ENCODE peak calls at places on chromosomes 5 and 9, in four cellular contexts. O, X, C and D are unnamed samples.

GRCh38 chr5:135551593-135552447 is 16.1 kb upstream of the NEUROG1 start:
- DNase-seq in C (peak), O (peak), X (peak), D (peak)

GRCh38 chr5:133381571-133382365 is 230.6 kb downstream of the FSTL4 start:
- DNase-seq in C (no peak), O (no peak), X (no peak), D (no peak)

GRCh38 chr9:123369296-123369695 is 13.3 kb downstream of the CRB2 start:
- DNase-seq in X (no peak), O (no peak), C (no peak), D (no peak)

GRCh38 chr5:86917117-86917579 is 299.4 kb downstream of the COX7C start:
- DNase-seq in O (no peak), C (no peak), X (no peak), D (no peak)

GRCh38 chr9:98158071-98158791 is 34.2 kb downstream of the CORO2A start:
- DNase-seq in X (no peak), O (peak), C (no peak), D (no peak)

GRCh38 chr9:27770541-27770940 is 197.3 kb upstream of the C9orf72 start:
- DNase-seq in C (no peak), O (no peak), X (no peak), D (no peak)

GRCh38 chr5:57383093-57383861 is 99.3 kb downstream of the ACTBL2 start:
- DNase-seq in C (peak), O (peak), X (peak), D (peak)

GRCh38 chr5:34005211-34005610 is 2.6 kb downstream of the AMACR start:
- DNase-seq in O (no peak), X (no peak), C (no peak), D (no peak)

GRCh38 chr5:13034048-13034447 is 910.4 kb downstream of the DNAH5 start:
- DNase-seq in X (no peak), C (no peak), O (no peak), D (no peak)

GRCh38 chr5:58929726-58930125 is 346.9 kb downstream of the RAB3C start:
- DNase-seq in C (no peak), X (no peak), O (no peak), D (no peak)

GRCh38 chr5:6202615-6203365 is 175.6 kb downstream of the MED10 start:
- DNase-seq in X (no peak), O (peak), C (peak), D (no peak)

GRCh38 chr9:124623966-124624734 is 117.0 kb upstream of the NR5A1 start:
- DNase-seq in C (no peak), O (no peak), X (peak), D (no peak)

GRCh38 chr5:63963926-63964325 is 1.7 kb upstream of the HTR1A start:
- DNase-seq in O (no peak), C (no peak), X (no peak), D (no peak)

GRCh38 chr5:173868096-173868879 is 19.9 kb upstream of the CPEB4 start:
- DNase-seq in C (no peak), O (peak), X (no peak), D (no peak)

GRCh38 chr5:10288600-10289213 is 19.0 kb downstream of the CMBL start:
- DNase-seq in O (no peak), X (no peak), C (no peak), D (no peak)

GRCh38 chr9:89661391-89661949 is 56.7 kb downstream of the GADD45G start:
- DNase-seq in O (peak), X (no peak), C (no peak), D (no peak)

GRCh38 chr5:163104496-163104895 is 332.9 kb upstream of the CCNG1 start:
- DNase-seq in O (no peak), X (no peak), C (no peak), D (no peak)

GRCh38 chr9:91241909-91242308 is 119.8 kb downstream of the AUH start:
- DNase-seq in C (no peak), X (no peak), O (no peak), D (no peak)

GRCh38 chr9:36005891-36006290 is 30.8 kb upstream of the RECK start:
- DNase-seq in O (no peak), C (no peak), X (no peak), D (no peak)

GRCh38 chr9:116391306-116391900 is 237.8 kb downstream of the PAPPA start:
- DNase-seq in C (no peak), O (no peak), X (no peak), D (no peak)

GRCh38 chr9:135090547-135090946 is 3.1 kb downstream of the OLFM1 start:
- DNase-seq in C (peak), X (no peak), O (no peak), D (no peak)

GRCh38 chr5:162641142-162641813 is 573.7 kb downstream of the GABRG2 start:
- DNase-seq in X (no peak), O (no peak), C (no peak), D (no peak)

GRCh38 chr9:113966394-113966793 is 90.3 kb downstream of the ZNF618 start:
- DNase-seq in C (no peak), X (no peak), O (peak), D (no peak)

GRCh38 chr5:90876366-90876765 is 317.8 kb downstream of the ADGRV1 start:
- DNase-seq in X (no peak), O (peak), C (no peak), D (no peak)

GRCh38 chr5:106374956-106375355 is 1295.8 kb downstream of the EFNA5 start:
- DNase-seq in X (no peak), C (no peak), O (no peak), D (no peak)

GRCh38 chr9:36461341-36461740 is 61.3 kb upstream of the RNF38 start:
- DNase-seq in C (no peak), X (no peak), O (no peak), D (no peak)

GRCh38 chr5:530556-530955 is 6.3 kb upstream of the SLC9A3 start:
- DNase-seq in C (no peak), O (no peak), X (no peak), D (no peak)

GRCh38 chr9:99143661-99144060 is 38.7 kb downstream of the TGFBR1 start:
- DNase-seq in X (no peak), C (no peak), O (no peak), D (no peak)

GRCh38 chr5:59609501-59610265 is 283.8 kb downstream of the PDE4D start:
- DNase-seq in O (no peak), C (no peak), X (no peak), D (no peak)

GRCh38 chr5:133512896-133513295 is 99.4 kb downstream of the FSTL4 start:
- DNase-seq in X (no peak), O (no peak), C (no peak), D (no peak)

GRCh38 chr9:130212543-130213297 is 40.5 kb downstream of the NCS1 start:
- DNase-seq in X (no peak), C (no peak), O (no peak), D (no peak)

GRCh38 chr9:94870793-94871558 is 144.5 kb downstream of the AOPEP start:
- DNase-seq in X (no peak), O (no peak), C (no peak), D (no peak)

GRCh38 chr5:169826618-169827017 is 153.7 kb downstream of the INSYN2B start:
- DNase-seq in O (no peak), X (no peak), C (peak), D (no peak)

GRCh38 chr5:169832236-169832635 is 148.1 kb downstream of the INSYN2B start:
- DNase-seq in C (no peak), X (no peak), O (no peak), D (no peak)

GRCh38 chr5:169831331-169831730 is 149.0 kb downstream of the INSYN2B start:
- DNase-seq in O (no peak), X (no peak), C (no peak), D (no peak)

GRCh38 chr5:169828385-169828784 is 151.9 kb downstream of the INSYN2B start:
- DNase-seq in C (no peak), O (no peak), X (no peak), D (no peak)

DNA sequence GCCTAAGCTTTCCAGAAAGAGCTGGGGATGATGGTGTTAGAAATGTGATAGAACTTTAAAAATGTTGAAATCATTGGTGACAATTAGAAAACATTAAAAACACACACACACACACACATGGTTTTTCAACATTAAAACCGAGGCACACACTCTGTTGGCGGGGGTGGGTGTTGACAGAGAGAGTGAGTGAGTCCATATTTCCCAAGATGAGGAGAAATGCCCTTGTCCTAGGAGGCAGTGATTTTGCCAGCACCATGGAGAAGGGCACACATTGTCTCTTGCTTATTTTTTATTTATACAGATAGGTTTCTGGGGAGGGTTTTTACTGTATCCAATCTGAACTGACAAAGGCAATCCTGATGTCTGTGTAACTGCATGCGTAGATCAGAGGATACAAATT is 152.5 kb downstream of the INSYN2B start:
- DNase-seq in O (no peak), C (no peak), X (no peak), D (no peak)
- TF ChIP-seq REST in O (no peak), C (no peak), X (no peak), D (peak)

DNA sequence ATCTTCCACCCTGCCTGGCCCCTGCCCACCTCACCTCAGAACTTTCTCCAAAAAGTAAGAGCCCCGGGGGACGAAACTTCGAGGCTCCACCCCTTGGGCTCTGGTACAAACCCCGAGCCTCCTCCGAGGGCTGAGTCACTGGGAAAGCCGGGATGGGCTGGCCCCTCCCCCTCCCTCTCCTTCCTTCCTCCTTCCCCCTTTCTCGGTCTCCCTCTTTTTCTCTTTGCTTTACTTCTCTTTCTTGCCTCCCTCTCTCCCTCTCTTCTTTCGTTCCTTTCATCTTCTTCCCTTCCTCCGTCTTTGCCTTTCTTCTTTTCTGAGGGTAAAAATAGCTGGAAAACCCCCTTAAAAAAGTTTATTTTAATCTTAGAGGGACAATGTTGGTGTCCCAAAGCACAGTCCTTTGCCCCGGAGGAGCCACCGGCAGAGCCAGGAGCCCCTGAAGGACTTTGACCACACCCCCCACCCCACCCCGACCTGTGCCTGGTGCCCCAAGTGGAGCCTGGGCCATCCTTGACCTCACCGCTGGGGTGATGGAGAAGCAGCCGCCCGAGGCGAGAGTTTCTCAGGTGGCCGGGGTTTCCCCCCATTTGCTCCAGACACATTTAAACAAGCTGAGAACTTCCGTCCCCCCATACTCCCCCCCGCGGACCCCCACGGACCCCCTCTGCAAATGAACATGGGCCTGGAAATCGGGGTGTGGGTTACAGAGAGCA is 5.7 kb upstream of the NOTCH1 start:
- DNase-seq in C (peak), O (no peak), X (no peak), D (no peak)
- TF ChIP-seq TCF7L2 in C (no peak), O (no peak), X (no peak), D (no peak)

DNA sequence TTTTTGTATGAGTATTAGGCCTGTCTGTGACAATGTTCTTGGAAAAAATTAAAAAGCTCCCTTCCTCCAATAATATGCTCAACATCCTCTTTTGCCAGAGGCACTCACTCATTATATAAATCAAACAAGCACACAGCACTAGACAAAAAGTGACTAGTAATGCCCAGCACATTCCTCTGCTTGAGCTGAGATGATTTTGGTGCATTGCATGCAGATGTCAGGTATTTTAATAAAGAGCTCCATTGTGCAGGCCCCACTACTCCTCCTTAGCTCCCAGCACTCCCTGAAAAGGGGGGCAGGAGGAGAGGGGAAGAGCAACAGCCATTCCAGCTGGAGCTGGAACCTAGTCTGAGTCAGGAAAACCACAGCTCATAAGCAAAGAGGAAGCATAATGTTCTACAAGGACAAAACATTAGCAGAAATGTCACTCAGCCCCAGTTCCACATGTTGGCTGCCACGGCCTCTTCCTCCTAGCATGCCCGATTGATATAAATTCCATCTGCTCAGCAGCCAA is 348.5 kb downstream of the BNC2 start:
- DNase-seq in O (no peak), C (no peak), X (no peak), D (no peak)
- TF ChIP-seq REST in O (no peak), C (no peak), X (no peak), D (no peak)

GRCh38 chr9:10875752-10876151 is 262.9 kb upstream of the PTPRD start:
- DNase-seq in O (no peak), X (no peak), C (no peak), D (no peak)
- TF ChIP-seq TCF7L2 in O (no peak), X (no peak), C (no peak), D (no peak)

DNA sequence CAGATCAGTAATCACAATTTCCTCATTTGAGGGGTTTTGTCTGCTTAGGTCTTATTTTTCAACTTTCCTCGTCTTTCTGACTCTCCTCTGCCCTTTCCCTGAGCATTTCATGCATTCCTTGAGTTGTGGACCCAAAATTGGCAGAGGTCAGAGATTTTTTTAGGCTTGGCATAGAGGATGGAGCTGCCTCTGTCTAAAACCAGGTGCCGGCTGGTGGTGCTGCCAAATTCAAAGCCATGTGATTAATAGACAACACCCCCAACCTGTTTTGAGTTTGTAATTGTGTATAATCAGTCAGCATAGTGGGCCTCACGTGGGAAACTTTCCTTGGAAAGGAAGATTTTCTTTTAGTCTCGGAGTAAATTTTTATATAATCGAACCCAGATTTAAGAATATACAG is 39.6 kb downstream of the TJP2 start:
- DNase-seq in C (no peak), O (no peak), X (no peak), D (no peak)
- TF ChIP-seq REST in C (no peak), O (no peak), X (no peak), D (no peak)

GRCh38 chr5:138918680-138919079 is 43.5 kb upstream of the LRRTM2 start:
- DNase-seq in X (no peak), O (no peak), C (no peak), D (no peak)
- TF ChIP-seq TCF7L2 in X (no peak), O (no peak), C (no peak), D (no peak)

DNA sequence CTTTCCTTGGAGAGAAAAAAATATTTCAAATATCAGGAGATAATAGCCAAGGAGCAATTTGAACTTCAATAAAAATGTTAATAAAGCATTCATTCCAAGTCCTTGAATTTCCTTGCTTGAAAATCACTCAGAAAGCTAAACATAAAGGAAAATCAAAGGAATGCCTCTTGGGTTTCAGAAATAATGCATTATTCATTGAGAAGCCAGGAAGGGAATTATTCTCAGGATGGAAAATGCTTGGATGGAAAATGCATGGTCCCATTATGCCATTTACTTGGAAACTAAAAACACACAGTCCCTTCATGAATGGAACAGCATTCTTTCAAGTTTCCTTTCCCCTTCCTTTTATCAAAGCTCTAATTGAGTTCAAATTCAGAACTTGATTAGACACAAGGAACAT is 160.9 kb downstream of the LPAR1 start:
- DNase-seq in C (no peak), X (no peak), O (no peak), D (no peak)
- TF ChIP-seq REST in C (no peak), X (no peak), O (no peak), D (no peak)

GRCh38 chr5:159602434-159602833 is 272.1 kb upstream of the IL12B start:
- DNase-seq in O (no peak), C (no peak), X (no peak), D (no peak)
- TF ChIP-seq TCF7L2 in O (no peak), C (no peak), X (no peak), D (no peak)

GRCh38 chr9:136395345-136396218 is 4.4 kb downstream of the SNAPC4 start:
- DNase-seq in C (no peak), X (no peak), O (no peak), D (no peak)
- TF ChIP-seq REST in C (no peak), X (no peak), O (no peak), D (no peak)